ENCODE peak calls at places on chromosome 19, in nine cellular contexts. R is OCI-LY7; I is NCI-H2081; M is CD4-positive, CD25-positive, alpha-beta regulatory T cell; D is substantia nigra; P is activated T-helper 1 cell treated with Interleukin-2 at 50 U/mL for 16 hours; O is stimulated activated CD4-positive, alpha-beta T cell treated with anti-CD3 and anti-CD28 coated beads, Interleukin-12 subunit alpha, Interleukin-12 subunit beta, amount 100 ng/mL, for 4 hours; Q is body of pancreas; Z is foreskin melanocyte. W is an unnamed sample.

GRCh38 chr19:661427-662196 is 1.4 kb downstream of the RNF126 start:
- DNase-seq in I (no peak), Q (no peak), D (no peak), R (peak; percentile 55), P (peak; percentile 56), Z (no peak), O (peak; percentile 61), M (peak; percentile 58), W (no peak)

GRCh38 chr19:45419396-45419795 is 4.3 kb downstream of the ERCC1 start:
- DNase-seq in Z (no peak), Q (no peak), P (no peak), M (no peak), O (no peak), I (no peak), R (peak; percentile 89), D (peak; percentile 36), W (no peak)

GRCh38 chr19:9528757-9529336 is 9.6 kb downstream of the ZNF426 start:
- DNase-seq in O (no peak), P (no peak), I (no peak), D (no peak), Q (no peak), M (no peak), R (no peak), Z (peak; percentile 11), W (no peak)

GRCh38 chr19:45753548-45753947 is 15.5 kb downstream of the SIX5 start:
- DNase-seq in R (peak; percentile 47), Z (no peak), P (no peak), Q (no peak), I (no peak), D (no peak), O (no peak), M (no peak), W (no peak)

GRCh38 chr19:1668048-1668338 is 15.6 kb upstream of the TCF3 start:
- DNase-seq in M (no peak), Z (no peak), Q (no peak), O (no peak), D (no peak), R (no peak), P (no peak), I (no peak), W (no peak)

GRCh38 chr19:18607222-18608101 is 863 bp upstream of the CRLF1 start:
- DNase-seq in D (no peak), R (no peak), M (no peak), Q (no peak), Z (no peak), O (no peak), P (no peak), I (no peak), W (no peak)

GRCh38 chr19:33245948-33246728 is 20.5 kb upstream of the SLC7A10 start:
- DNase-seq in R (no peak), D (no peak), P (no peak), Q (no peak), O (no peak), Z (no peak), M (no peak), I (no peak), W (no peak)

GRCh38 chr19:18273566-18274302 is 518 bp downstream of the IQCN start:
- DNase-seq in R (no peak), P (no peak), O (no peak), D (no peak), Q (no peak), Z (no peak), I (no peak), M (no peak), W (no peak)

GRCh38 chr19:48608798-48609263 is 2.3 kb downstream of the SPACA4 start:
- DNase-seq in R (peak; percentile 74), Z (no peak), P (no peak), I (peak; percentile 24), D (peak; percentile 17), Q (no peak), M (peak; percentile 35), O (no peak), W (no peak)

GRCh38 chr19:947707-948533 is 22.1 kb downstream of the ARID3A start:
- DNase-seq in Z (no peak), Q (no peak), D (no peak), R (peak; percentile 88), I (no peak), P (no peak), M (no peak), O (no peak), W (peak; percentile 53)

GRCh38 chr19:17112700-17113099 is 37.1 kb downstream of the MYO9B start:
- DNase-seq in Z (no peak), D (no peak), P (no peak), O (no peak), R (no peak), Q (no peak), I (no peak), M (no peak), W (no peak)

GRCh38 chr19:3575260-3575741 is 2.6 kb downstream of the HMG20B start:
- DNase-seq in Z (peak; percentile 58), P (no peak), Q (no peak), I (no peak), M (no peak), R (no peak), O (no peak), D (no peak), W (no peak)

GRCh38 chr19:1087813-1088418 is 7.3 kb downstream of the POLR2E start:
- DNase-seq in Q (no peak), M (no peak), P (no peak), D (no peak), I (no peak), R (peak; percentile 71), Z (no peak), O (no peak), W (no peak)

W was measured in heart right ventricle.